ENCODE peak calls at places on chromosome X, in six cellular contexts. One of them, this sample, is unnamed.

GRCh38 chrX:68332156-68332823 is 101.0 kb downstream of the OPHN1 start:
- DNase-seq in neuronal stem cell: no peak
- DNase-seq in cardiac muscle cell: no peak
- DNase-seq in sigmoid colon: no peak
- DNase-seq in tibial nerve: peak; percentile 4
- DNase-seq in AG04449: no peak
- DNase-seq in this sample: no peak

GRCh38 chrX:70039758-70040157 is 10.0 kb downstream of the AWAT2 start:
- DNase-seq in sigmoid colon: no peak
- DNase-seq in cardiac muscle cell: no peak
- DNase-seq in tibial nerve: no peak
- DNase-seq in AG04449: no peak
- DNase-seq in neuronal stem cell: no peak
- DNase-seq in this sample: no peak

GRCh38 chrX:19643203-19643602 is 127.9 kb upstream of the MAP3K15 start:
- DNase-seq in neuronal stem cell: no peak
- DNase-seq in tibial nerve: no peak
- DNase-seq in sigmoid colon: no peak
- DNase-seq in AG04449: no peak
- DNase-seq in cardiac muscle cell: no peak
- DNase-seq in this sample: no peak

GRCh38 chrX:48666649-48667048 is 16.9 kb upstream of the WAS start:
- DNase-seq in neuronal stem cell: no peak
- DNase-seq in AG04449: no peak
- DNase-seq in tibial nerve: no peak
- DNase-seq in cardiac muscle cell: no peak
- DNase-seq in sigmoid colon: no peak
- DNase-seq in this sample: no peak

GRCh38 chrX:122026665-122027064 is 979.3 kb downstream of the GLUD2 start:
- DNase-seq in sigmoid colon: no peak
- DNase-seq in cardiac muscle cell: no peak
- DNase-seq in tibial nerve: no peak
- DNase-seq in AG04449: no peak
- DNase-seq in neuronal stem cell: no peak
- DNase-seq in this sample: no peak

GRCh38 chrX:16610121-16610565 is 39.8 kb upstream of the S100G start:
- DNase-seq in cardiac muscle cell: no peak
- DNase-seq in sigmoid colon: no peak
- DNase-seq in neuronal stem cell: no peak
- DNase-seq in AG04449: peak; percentile 24
- DNase-seq in tibial nerve: no peak
- DNase-seq in this sample: no peak

GRCh38 chrX:76366972-76367371 is 60.5 kb upstream of the MAGEE1 start:
- DNase-seq in AG04449: no peak
- DNase-seq in sigmoid colon: no peak
- DNase-seq in cardiac muscle cell: no peak
- DNase-seq in tibial nerve: no peak
- DNase-seq in neuronal stem cell: no peak
- DNase-seq in this sample: no peak

GRCh38 chrX:86507337-86507736 is 359.1 kb downstream of the DACH2 start:
- DNase-seq in tibial nerve: no peak
- DNase-seq in neuronal stem cell: no peak
- DNase-seq in sigmoid colon: no peak
- DNase-seq in cardiac muscle cell: no peak
- DNase-seq in AG04449: no peak
- DNase-seq in this sample: no peak

GRCh38 chrX:69109706-69110635 is 55.3 kb downstream of the PJA1 start:
- DNase-seq in neuronal stem cell: no peak
- DNase-seq in cardiac muscle cell: no peak
- DNase-seq in sigmoid colon: no peak
- DNase-seq in tibial nerve: peak; percentile 6
- DNase-seq in AG04449: no peak
- DNase-seq in this sample: peak; percentile 29

GRCh38 chrX:45697591-45697990 is 496.9 kb upstream of the DIPK2B start:
- DNase-seq in cardiac muscle cell: no peak
- DNase-seq in tibial nerve: no peak
- DNase-seq in AG04449: no peak
- DNase-seq in neuronal stem cell: no peak
- DNase-seq in sigmoid colon: no peak
- DNase-seq in this sample: peak; percentile 59

GRCh38 chrX:96435636-96436035 is 249.0 kb upstream of the DIAPH2 start:
- DNase-seq in sigmoid colon: no peak
- DNase-seq in neuronal stem cell: no peak
- DNase-seq in AG04449: no peak
- DNase-seq in tibial nerve: no peak
- DNase-seq in cardiac muscle cell: no peak
- DNase-seq in this sample: no peak

GRCh38 chrX:49184294-49185061 is 1.7 kb downstream of the PRICKLE3 start:
- DNase-seq in sigmoid colon: peak; percentile 97
- DNase-seq in neuronal stem cell: peak; percentile 87
- DNase-seq in cardiac muscle cell: peak; percentile 93
- DNase-seq in AG04449: no peak
- DNase-seq in tibial nerve: peak; percentile 89
- DNase-seq in this sample: peak; percentile 52

GRCh38 chrX:101062171-101062570 is 10.3 kb upstream of the TRMT2B start:
- DNase-seq in cardiac muscle cell: no peak
- DNase-seq in sigmoid colon: no peak
- DNase-seq in tibial nerve: no peak
- DNase-seq in neuronal stem cell: no peak
- DNase-seq in AG04449: peak; percentile 21
- DNase-seq in this sample: no peak

GRCh38 chrX:109440475-109440874 is 41.4 kb downstream of the GUCY2F start:
- DNase-seq in tibial nerve: no peak
- DNase-seq in cardiac muscle cell: no peak
- DNase-seq in neuronal stem cell: no peak
- DNase-seq in sigmoid colon: no peak
- DNase-seq in AG04449: no peak
- DNase-seq in this sample: no peak

GRCh38 chrX:75603833-75604232 is 81.0 kb upstream of the ZDHHC15 start:
- DNase-seq in neuronal stem cell: no peak
- DNase-seq in tibial nerve: no peak
- DNase-seq in sigmoid colon: no peak
- DNase-seq in AG04449: no peak
- DNase-seq in cardiac muscle cell: peak; percentile 28
- DNase-seq in this sample: peak; percentile 0

GRCh38 chrX:24647257-24648058 is at the start of gene PCYT1B:
- DNase-seq in AG04449: no peak
- DNase-seq in sigmoid colon: peak; percentile 84
- DNase-seq in tibial nerve: peak; percentile 39
- DNase-seq in neuronal stem cell: no peak
- DNase-seq in cardiac muscle cell: peak; percentile 96
- DNase-seq in this sample: peak; percentile 18

GRCh38 chrX:100864967-100865366 is 9.2 kb downstream of the NOX1 start:
- DNase-seq in AG04449: peak; percentile 1
- DNase-seq in neuronal stem cell: no peak
- DNase-seq in cardiac muscle cell: no peak
- DNase-seq in sigmoid colon: no peak
- DNase-seq in tibial nerve: no peak
- DNase-seq in this sample: peak; percentile 13

GRCh38 chrX:118839334-118839958 is 15.8 kb downstream of the ZCCHC12 start:
- DNase-seq in tibial nerve: peak; percentile 84
- DNase-seq in neuronal stem cell: peak; percentile 62
- DNase-seq in cardiac muscle cell: peak; percentile 71
- DNase-seq in sigmoid colon: peak; percentile 87
- DNase-seq in AG04449: no peak
- DNase-seq in this sample: no peak

GRCh38 chrX:39869846-39870601 is 227.7 kb downstream of the BCOR start:
- DNase-seq in sigmoid colon: no peak
- DNase-seq in cardiac muscle cell: no peak
- DNase-seq in neuronal stem cell: no peak
- DNase-seq in tibial nerve: no peak
- DNase-seq in AG04449: no peak
- DNase-seq in this sample: no peak

GRCh38 chrX:104565791-104566687 is at the start of gene IL1RAPL2:
- DNase-seq in sigmoid colon: no peak
- DNase-seq in tibial nerve: no peak
- DNase-seq in neuronal stem cell: peak; percentile 51
- DNase-seq in AG04449: no peak
- DNase-seq in cardiac muscle cell: peak; percentile 89
- DNase-seq in this sample: no peak

GRCh38 chrX:120474085-120474484 is 5.0 kb upstream of the LAMP2 start:
- DNase-seq in tibial nerve: no peak
- DNase-seq in cardiac muscle cell: no peak
- DNase-seq in AG04449: no peak
- DNase-seq in neuronal stem cell: no peak
- DNase-seq in sigmoid colon: no peak
- DNase-seq in this sample: no peak

GRCh38 chrX:40107291-40108083 is 9.7 kb upstream of the BCOR start:
- DNase-seq in tibial nerve: no peak
- DNase-seq in neuronal stem cell: no peak
- DNase-seq in cardiac muscle cell: peak; percentile 73
- DNase-seq in AG04449: no peak
- DNase-seq in sigmoid colon: peak; percentile 82
- DNase-seq in this sample: no peak

GRCh38 chrX:9269134-9269533 is 195.7 kb upstream of the TBL1X start:
- DNase-seq in AG04449: no peak
- DNase-seq in cardiac muscle cell: no peak
- DNase-seq in sigmoid colon: no peak
- DNase-seq in neuronal stem cell: no peak
- DNase-seq in tibial nerve: no peak
- DNase-seq in this sample: no peak

GRCh38 chrX:74931214-74931613 is 6.0 kb upstream of the NEXMIF start:
- DNase-seq in cardiac muscle cell: peak; percentile 56
- DNase-seq in neuronal stem cell: peak; percentile 4
- DNase-seq in tibial nerve: no peak
- DNase-seq in AG04449: no peak
- DNase-seq in sigmoid colon: no peak
- DNase-seq in this sample: no peak

DNA sequence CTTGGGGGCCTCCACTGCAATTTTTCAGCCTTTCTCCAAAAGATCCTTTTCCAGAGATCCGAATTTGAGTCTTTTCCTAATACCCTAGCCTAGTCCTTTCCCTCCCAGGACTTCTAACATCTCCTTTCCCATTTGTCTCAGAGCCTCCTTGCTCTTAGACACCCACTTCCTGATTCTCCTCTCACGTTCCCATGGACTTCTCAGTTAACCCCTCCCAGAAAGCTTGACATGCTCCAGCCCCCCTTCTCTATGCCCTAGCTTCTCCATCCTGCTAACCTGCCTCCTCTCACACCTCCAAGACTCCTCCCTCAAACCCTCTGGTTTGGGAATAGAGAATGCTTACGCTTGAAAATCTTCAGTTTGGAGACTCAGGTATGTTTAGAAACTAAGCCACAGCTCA is 2.5 kb downstream of the UBA1 start:
- DNase-seq in neuronal stem cell: no peak
- DNase-seq in tibial nerve: no peak
- DNase-seq in AG04449: no peak
- DNase-seq in cardiac muscle cell: no peak
- DNase-seq in sigmoid colon: no peak
- DNase-seq in this sample: no peak
- H3K4me3 ChIP-seq in neuronal stem cell: no peak overlapping the region
- H3K4me3 ChIP-seq in tibial nerve: no peak overlapping the region
- H3K4me3 ChIP-seq in AG04449: peak overlapping the region; percentile 34
- H3K4me3 ChIP-seq in cardiac muscle cell: peak overlapping the region; percentile 2
- H3K4me3 ChIP-seq in sigmoid colon: no peak overlapping the region
- H3K4me3 ChIP-seq in this sample: peak overlapping the region; percentile 11

GRCh38 chrX:115021121-115021520 is 3.7 kb upstream of the IL13RA2 start:
- DNase-seq in tibial nerve: no peak
- DNase-seq in cardiac muscle cell: no peak
- DNase-seq in neuronal stem cell: no peak
- DNase-seq in sigmoid colon: no peak
- DNase-seq in AG04449: no peak
- DNase-seq in this sample: no peak
- H3K4me3 ChIP-seq in tibial nerve: no peak overlapping the region
- H3K4me3 ChIP-seq in cardiac muscle cell: no peak overlapping the region
- H3K4me3 ChIP-seq in neuronal stem cell: no peak overlapping the region
- H3K4me3 ChIP-seq in sigmoid colon: no peak overlapping the region
- H3K4me3 ChIP-seq in AG04449: no peak overlapping the region
- H3K4me3 ChIP-seq in this sample: no peak overlapping the region

DNA sequence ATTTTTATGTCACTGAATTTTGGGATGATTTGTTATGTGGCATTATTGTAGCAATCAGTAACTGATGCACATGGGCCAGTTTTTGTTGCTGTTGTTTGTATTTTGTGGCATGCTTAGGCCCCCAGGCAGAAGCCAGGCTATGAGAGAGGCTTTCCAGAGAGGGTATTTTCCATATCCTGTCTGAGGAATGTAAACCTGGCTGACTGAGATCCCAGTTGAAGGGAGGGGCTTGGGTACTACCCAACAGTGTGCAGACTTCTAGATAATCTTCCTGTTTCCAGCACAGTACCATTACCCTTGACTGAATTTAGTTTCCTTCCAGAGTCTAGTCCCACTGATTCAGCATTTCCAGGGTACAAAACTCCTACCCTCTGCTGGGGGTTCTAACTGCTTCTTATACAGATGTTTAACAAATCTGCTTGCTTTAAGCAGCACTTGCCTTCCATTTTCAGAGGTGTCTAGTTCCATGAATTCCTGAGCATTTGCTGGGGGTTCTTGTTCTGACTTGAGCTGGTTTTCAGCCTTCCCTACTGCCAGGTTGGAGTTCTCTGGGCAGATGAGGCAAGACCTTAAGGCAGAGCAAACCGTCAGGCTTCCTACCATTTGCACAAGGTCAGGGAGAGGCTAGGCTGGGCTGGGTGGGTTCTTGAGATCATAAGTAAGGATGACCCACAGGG is 104.7 kb upstream of the EGFL6 start:
- DNase-seq in sigmoid colon: no peak
- DNase-seq in cardiac muscle cell: no peak
- DNase-seq in AG04449: no peak
- DNase-seq in neuronal stem cell: no peak
- DNase-seq in tibial nerve: no peak
- DNase-seq in this sample: no peak
- H3K4me3 ChIP-seq in sigmoid colon: no peak overlapping the region
- H3K4me3 ChIP-seq in cardiac muscle cell: no peak overlapping the region
- H3K4me3 ChIP-seq in AG04449: no peak overlapping the region
- H3K4me3 ChIP-seq in neuronal stem cell: no peak overlapping the region
- H3K4me3 ChIP-seq in tibial nerve: no peak overlapping the region
- H3K4me3 ChIP-seq in this sample: no peak overlapping the region

DNA sequence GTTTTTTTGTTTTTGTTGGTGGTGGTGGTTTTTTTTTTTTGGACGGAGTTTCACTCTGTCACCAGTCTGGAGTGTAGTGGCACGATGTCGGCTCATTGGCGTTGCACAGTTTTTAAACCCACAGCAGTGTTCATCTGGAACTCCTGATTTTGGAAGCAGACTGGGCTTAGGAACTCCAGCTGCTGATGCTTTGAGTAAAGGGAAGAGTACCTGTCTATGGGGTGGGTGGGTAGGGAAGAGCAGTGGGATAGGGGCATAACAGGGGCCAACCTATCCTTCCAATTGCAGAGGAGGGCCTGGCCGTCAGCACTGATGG is 2.0 kb downstream of the CD99 start:
- DNase-seq in AG04449: no peak
- DNase-seq in neuronal stem cell: no peak
- DNase-seq in cardiac muscle cell: no peak
- DNase-seq in sigmoid colon: no peak
- DNase-seq in tibial nerve: no peak
- DNase-seq in this sample: no peak
- H3K4me3 ChIP-seq in AG04449: peak overlapping the region; percentile 82
- H3K4me3 ChIP-seq in neuronal stem cell: no peak overlapping the region
- H3K4me3 ChIP-seq in cardiac muscle cell: peak overlapping the region; percentile 92
- H3K4me3 ChIP-seq in sigmoid colon: peak overlapping the region; percentile 99
- H3K4me3 ChIP-seq in tibial nerve: no peak overlapping the region
- H3K4me3 ChIP-seq in this sample: peak overlapping the region; percentile 88

GRCh38 chrX:13377537-13377936 is 57.7 kb upstream of the ATXN3L start:
- DNase-seq in neuronal stem cell: no peak
- DNase-seq in sigmoid colon: no peak
- DNase-seq in AG04449: peak; percentile 76
- DNase-seq in cardiac muscle cell: no peak
- DNase-seq in tibial nerve: no peak
- DNase-seq in this sample: peak; percentile 82
- H3K4me3 ChIP-seq in neuronal stem cell: no peak overlapping the region
- H3K4me3 ChIP-seq in sigmoid colon: no peak overlapping the region
- H3K4me3 ChIP-seq in AG04449: peak overlapping the region; percentile 6
- H3K4me3 ChIP-seq in cardiac muscle cell: no peak overlapping the region
- H3K4me3 ChIP-seq in tibial nerve: no peak overlapping the region
- H3K4me3 ChIP-seq in this sample: no peak overlapping the region